ENCODE peak calls at places on chromosome 4, in six cellular contexts. M, W, H, X, O and D are unnamed samples. For H3K9me3, the result is how much of the 10 kb centered on the place peaks cover.

GRCh38 chr4:8276358-8277240 is 7.0 kb downstream of the HTRA3 start:
- DNase-seq in M (peak), W (no peak), H (no peak), X (no peak), O (peak), D (no peak)

GRCh38 chr4:39469429-39470077 is 10.7 kb downstream of the LIAS start:
- DNase-seq in M (peak), W (peak), H (peak), X (peak), O (peak), D (peak)

GRCh38 chr4:155377281-155377680 is 516 bp upstream of the MAP9 start:
- DNase-seq in M (no peak), W (no peak), H (no peak), X (no peak), O (no peak), D (no peak)

GRCh38 chr4:105936901-105937300 is 41.6 kb downstream of the NPNT start:
- DNase-seq in M (peak), W (peak), H (no peak), X (no peak), O (no peak), D (no peak)

GRCh38 chr4:140156529-140157171 is 2.7 kb upstream of the MAML3 start:
- DNase-seq in M (no peak), W (no peak), H (no peak), X (no peak), O (no peak), D (peak)

GRCh38 chr4:23822181-23822580 is 67.7 kb downstream of the PPARGC1A start:
- DNase-seq in M (no peak), W (no peak), H (no peak), X (no peak), O (no peak), D (no peak)

GRCh38 chr4:7876096-7876993 is 63.3 kb downstream of the AFAP1 start:
- DNase-seq in M (no peak), W (peak), H (peak), X (no peak), O (peak), D (no peak)

GRCh38 chr4:97395980-97396562 is 747.2 kb downstream of the STPG2 start:
- DNase-seq in M (no peak), W (no peak), H (no peak), X (no peak), O (peak), D (no peak)

GRCh38 chr4:144967161-144967560 is 130.8 kb downstream of the ANAPC10 start:
- DNase-seq in M (no peak), W (no peak), H (no peak), X (no peak), O (no peak), D (no peak)

GRCh38 chr4:102503831-102504786 is 3.0 kb downstream of the NFKB1 start:
- DNase-seq in M (no peak), W (no peak), H (no peak), X (no peak), O (no peak), D (no peak)

GRCh38 chr4:1464581-1465171 is 58.4 kb upstream of the NKX1-1 start:
- DNase-seq in M (no peak), W (no peak), H (no peak), X (no peak), O (peak), D (no peak)

DNA sequence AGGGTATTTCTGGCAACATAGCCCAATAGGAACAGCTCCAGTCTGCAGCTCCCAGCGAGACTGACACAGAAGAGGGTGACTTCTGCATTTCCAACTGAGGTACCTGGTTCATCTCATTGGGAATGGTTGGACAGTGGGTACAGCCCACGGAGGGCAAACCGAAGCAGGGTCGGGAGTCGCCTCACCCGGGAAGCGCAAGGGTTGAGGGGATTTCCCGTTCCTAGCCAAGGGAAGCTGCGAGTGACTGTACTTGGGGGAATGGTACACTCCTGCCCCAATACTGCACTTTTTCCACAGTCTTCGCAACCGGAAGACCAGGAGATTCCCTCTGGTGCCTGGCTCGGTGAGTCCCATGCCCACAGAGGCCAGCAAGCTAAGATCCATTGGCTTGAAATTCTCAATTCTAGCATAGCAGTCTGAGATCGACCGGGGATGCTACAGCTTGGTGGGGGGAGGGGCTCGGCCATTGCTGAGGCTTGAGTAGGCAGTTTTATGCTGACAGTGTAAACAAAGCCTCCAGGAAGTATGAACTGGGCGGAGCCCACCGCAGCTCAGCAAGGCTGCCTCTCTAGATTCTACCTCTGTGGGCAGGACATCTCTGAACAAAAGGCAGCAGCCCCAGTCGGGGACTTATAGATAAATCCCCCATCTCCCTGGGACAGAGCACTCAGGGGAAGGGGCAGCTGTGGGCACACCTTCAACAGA is 14.0 kb upstream of the ADAD1 start:
- DNase-seq in M (no peak), W (peak), H (no peak), X (no peak), O (no peak), D (peak)
- H3K9me3 ChIP-seq in M (under half), W (under half), H (under half), X (under half), O (under half), D (under half)

DNA sequence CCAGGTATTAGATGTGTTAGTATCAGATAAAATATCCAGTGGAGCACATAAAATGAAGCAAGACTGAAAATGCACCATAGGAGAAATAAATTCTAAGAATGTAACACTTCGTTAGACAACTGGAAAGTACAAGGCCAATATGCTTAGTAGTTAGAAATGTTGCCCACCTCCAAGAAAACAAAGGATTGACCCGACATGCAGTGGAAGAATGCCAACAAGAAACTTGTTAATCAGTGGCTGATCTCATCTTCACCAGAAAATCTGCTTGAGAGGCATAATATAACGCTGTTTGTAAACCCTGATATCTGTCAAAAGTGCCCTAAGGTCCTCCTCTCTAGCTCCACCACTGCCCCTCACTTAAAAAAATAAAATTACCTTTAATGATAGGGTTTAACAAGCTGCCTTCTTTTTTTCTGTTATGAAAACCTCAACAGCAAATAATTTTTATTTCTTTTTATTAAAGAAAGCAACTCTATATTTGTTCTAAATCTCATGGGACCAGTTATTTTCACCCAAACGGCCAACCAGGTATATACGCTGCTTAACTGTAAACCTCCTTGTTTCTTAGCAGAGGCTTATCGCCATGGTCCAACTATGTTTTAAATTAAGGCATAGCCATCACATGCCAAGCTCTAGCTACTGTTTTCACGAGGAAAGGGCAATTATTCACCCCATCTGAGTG is 1.8 kb downstream of the RASGEF1B start:
- DNase-seq in M (no peak), W (no peak), H (no peak), X (no peak), O (no peak), D (no peak)
- H3K27ac ChIP-seq in M (no peak), W (no peak), H (no peak), X (no peak), O (peak), D (no peak)

DNA sequence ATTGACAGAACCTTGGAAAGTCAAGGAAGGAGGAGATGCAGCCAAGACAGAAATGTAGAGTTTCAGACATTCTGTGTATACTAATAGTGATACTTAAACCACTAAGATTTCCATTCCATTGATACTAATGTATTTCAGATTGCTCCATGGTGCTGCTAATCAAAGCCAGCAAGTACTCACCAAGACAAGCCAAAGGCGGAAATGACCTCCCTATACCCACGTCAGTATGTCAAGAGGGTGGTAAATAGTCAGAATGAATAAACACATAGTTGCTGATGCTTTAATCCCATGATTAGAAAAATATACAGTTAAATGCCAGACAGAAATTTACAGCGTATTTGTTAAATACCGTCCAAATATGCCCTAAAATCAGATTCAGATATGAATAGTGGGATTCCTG is 417.8 kb upstream of the INTU start:
- DNase-seq in M (no peak), W (no peak), H (no peak), X (no peak), O (no peak), D (no peak)
- H3K9me3 ChIP-seq in M (under half), W (under half), H (under half), X (under half), O (under half), D (under half)

DNA sequence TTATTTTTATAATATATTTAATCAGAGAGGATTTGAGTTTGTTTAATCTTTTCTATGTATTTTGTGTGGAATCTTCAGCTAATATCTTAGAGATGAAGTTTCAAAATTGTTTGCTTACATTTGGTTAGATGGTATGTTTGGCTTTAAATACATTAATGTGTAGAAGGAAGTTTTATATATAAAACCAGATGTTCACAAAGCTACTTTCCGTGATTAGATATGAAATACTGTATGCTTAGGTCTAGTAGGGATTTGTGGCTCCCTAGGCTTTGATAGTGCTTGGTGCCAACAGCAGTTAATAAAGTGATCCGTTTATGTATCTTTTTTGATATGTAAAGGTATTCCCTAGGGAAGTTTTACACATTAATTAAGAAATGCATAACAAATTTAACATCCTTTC is 223.0 kb downstream of the ARHGAP10 start:
- DNase-seq in M (no peak), W (no peak), H (no peak), X (no peak), O (no peak), D (no peak)
- H3K27ac ChIP-seq in M (no peak), W (no peak), H (no peak), X (no peak), O (no peak), D (no peak)

DNA sequence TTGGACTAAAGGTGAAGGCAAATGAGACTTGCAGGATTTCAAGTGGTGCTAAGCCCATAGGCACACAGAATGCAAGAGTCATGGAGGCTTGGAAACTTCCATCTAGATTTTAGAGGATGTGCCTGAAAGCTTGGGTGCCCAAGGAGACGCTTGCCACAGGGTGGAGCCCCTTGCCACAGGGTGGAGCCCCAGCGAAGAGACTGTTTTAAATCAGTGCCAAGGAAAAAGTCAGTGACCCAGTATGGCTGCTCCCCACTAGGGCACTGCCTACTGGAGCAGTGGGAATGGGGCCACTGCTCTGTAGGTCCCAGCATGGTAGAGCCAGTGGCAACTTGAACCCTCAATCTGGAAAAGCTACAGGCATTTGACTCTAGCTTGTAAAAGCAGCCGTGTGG is 794.2 kb upstream of the LCORL start:
- DNase-seq in M (no peak), W (no peak), H (no peak), X (no peak), O (peak), D (no peak)
- H3K9me3 ChIP-seq in M (under half), W (under half), H (under half), X (under half), O (under half), D (under half)

GRCh38 chr4:121053601-121054143 is 18.7 kb downstream of the NDNF start:
- DNase-seq in M (no peak), W (no peak), H (no peak), X (no peak), O (no peak), D (no peak)

GRCh38 chr4:121050251-121050650 is 22.1 kb downstream of the NDNF start:
- DNase-seq in M (no peak), W (no peak), H (no peak), X (no peak), O (no peak), D (no peak)

GRCh38 chr4:121049072-121049599 is 23.2 kb downstream of the NDNF start:
- DNase-seq in M (no peak), W (no peak), H (no peak), X (no peak), O (no peak), D (no peak)

GRCh38 chr4:121057466-121057911 is 14.8 kb downstream of the NDNF start:
- DNase-seq in M (no peak), W (no peak), H (no peak), X (no peak), O (peak), D (no peak)

DNA sequence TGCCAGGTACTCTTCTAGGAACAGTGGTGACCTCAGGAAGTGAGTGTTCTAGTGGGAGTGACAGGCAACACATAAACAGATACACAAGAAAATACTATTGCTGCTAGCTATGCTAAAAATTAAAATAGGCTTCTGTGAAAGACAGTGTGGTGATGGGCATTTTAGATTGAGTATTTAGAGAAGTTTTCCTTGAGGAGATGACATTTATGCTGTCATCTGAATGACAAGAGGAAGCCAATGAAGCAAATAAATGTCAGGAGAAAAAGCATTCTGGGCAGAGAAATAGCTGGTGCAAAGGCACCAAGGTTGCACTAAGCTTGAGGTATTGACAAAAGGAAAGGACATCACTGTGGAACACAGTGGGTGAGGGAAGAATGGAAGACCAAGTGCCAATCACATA is 18.0 kb downstream of the NDNF start:
- DNase-seq in M (no peak), W (no peak), H (no peak), X (no peak), O (no peak), D (no peak)
- H3K27ac ChIP-seq in M (no peak), W (no peak), H (no peak), X (no peak), O (no peak), D (no peak)

GRCh38 chr4:51825341-51825740 is 17.6 kb upstream of the DCUN1D4 start:
- DNase-seq in M (no peak), W (no peak), H (no peak), X (no peak), O (no peak), D (no peak)

DNA sequence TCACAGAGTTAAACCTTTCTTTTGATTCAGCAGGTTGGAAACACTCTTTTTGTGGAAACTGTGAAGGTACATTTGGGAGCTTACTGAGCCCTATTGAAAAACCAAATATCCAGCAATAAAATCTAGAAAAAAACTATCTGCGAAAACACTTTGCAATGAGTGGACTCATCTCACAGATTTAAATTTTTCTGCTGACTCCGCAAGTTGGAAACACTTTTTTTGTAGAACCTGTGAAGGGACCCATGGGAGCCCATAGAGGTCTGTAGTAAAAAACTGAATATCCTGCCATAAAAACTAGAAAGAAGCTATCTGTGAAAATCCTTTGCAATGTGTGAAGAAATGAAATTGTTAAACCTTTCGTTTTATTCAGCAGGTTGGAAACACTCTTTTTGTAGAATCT is 22.5 kb upstream of the DCUN1D4 start:
- DNase-seq in M (no peak), W (no peak), H (no peak), X (no peak), O (no peak), D (no peak)
- H3K9me3 ChIP-seq in M (under half), W (under half), H (under half), X (under half), O (under half), D (under half)

DNA sequence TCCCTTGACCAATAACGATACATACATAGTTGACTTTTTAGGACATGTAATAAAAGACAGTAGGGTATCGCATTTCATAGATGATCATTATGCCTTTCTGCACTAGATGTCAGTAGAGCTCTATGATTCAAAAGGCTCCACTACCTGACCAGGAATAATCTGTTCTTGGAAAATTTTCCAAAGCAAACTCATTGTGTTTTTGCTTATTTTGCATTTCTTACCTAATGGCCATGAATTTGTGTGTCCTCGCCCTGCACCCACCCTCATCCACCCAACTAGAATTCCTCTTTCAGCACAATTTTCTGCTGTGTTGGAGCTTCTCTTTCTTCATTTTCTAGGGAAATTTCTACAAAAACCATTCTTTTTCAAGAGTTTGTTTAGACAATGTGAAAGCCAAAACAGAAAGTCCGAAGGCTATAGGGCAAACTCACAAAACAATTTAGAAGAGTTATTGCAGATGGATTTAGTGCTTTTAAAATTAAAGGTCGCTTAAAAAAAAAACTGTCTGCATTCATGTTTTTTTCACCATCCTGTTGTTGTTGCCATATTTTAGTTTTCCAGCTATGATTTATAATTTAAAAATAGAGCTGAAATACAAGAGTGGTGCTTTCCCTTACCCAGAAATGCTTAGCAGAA is 183.6 kb downstream of the SPATA18 start:
- DNase-seq in M (peak), W (no peak), H (no peak), X (no peak), O (no peak), D (no peak)
- H3K27ac ChIP-seq in M (no peak), W (no peak), H (no peak), X (no peak), O (no peak), D (no peak)